ENCODE peak calls at places on chromosomes 4 and X, in seven cellular contexts. I is iPS-NIHi11, L is G401, K is MCF 10A, E is GM12865, O is neural crest cell, Y is T-cell. R is an unnamed sample.

GRCh38 chr4:158934996-158935669 is 166.3 kb downstream of the FNIP2 start:
- DNase-seq in I (no peak), Y (no peak), K (no peak), O (no peak), L (no peak), E (no peak), R (no peak)

GRCh38 chrX:75303795-75304194 is 29.9 kb downstream of the UPRT start:
- DNase-seq in I (no peak), L (no peak), K (no peak), Y (no peak), E (no peak), O (no peak), R (no peak)

GRCh38 chrX:67601771-67602170 is 58.0 kb downstream of the AR start:
- DNase-seq in Y (no peak), E (no peak), O (no peak), I (no peak), K (no peak), L (no peak), R (no peak)

GRCh38 chr4:109079177-109079576 is 223.3 kb downstream of the COL25A1 start:
- DNase-seq in O (no peak), L (no peak), K (peak; percentile 30), E (no peak), Y (no peak), I (no peak), R (no peak)

GRCh38 chrX:154596290-154596929 is 11.5 kb downstream of the CTAG1A start:
- DNase-seq in O (no peak), I (peak; percentile 72), L (no peak), Y (no peak), E (no peak), K (peak; percentile 69), R (no peak)

GRCh38 chrX:154542723-154543424 is 3.8 kb downstream of the G6PD start:
- DNase-seq in E (no peak), K (peak; percentile 55), I (no peak), L (peak; percentile 64), O (no peak), Y (no peak), R (peak; percentile 39)

GRCh38 chrX:72461288-72461687 is 111.4 kb downstream of the HDAC8 start:
- DNase-seq in L (no peak), O (no peak), Y (no peak), E (no peak), I (no peak), K (no peak), R (no peak)

GRCh38 chrX:130186645-130187044 is 14.9 kb downstream of the RAB33A start:
- DNase-seq in I (no peak), L (no peak), E (no peak), O (no peak), Y (no peak), K (no peak), R (no peak)

GRCh38 chr4:57109847-57110634 is at the start of gene IGFBP7:
- DNase-seq in L (no peak), Y (no peak), E (no peak), K (no peak), I (peak; percentile 80), O (peak; percentile 9), R (peak; percentile 12)

GRCh38 chr4:3204021-3204431 is 44.9 kb upstream of the MSANTD1 start:
- DNase-seq in E (no peak), L (no peak), K (no peak), O (no peak), I (no peak), Y (no peak), R (no peak)

GRCh38 chr4:182310316-182310715 is 67.1 kb downstream of the TENM3 start:
- DNase-seq in K (no peak), O (no peak), E (no peak), I (no peak), L (no peak), Y (no peak), R (no peak)

GRCh38 chrX:19332983-19333382 is 10.7 kb upstream of the PDHA1 start:
- DNase-seq in O (no peak), E (no peak), L (peak; percentile 69), K (no peak), I (no peak), Y (no peak), R (no peak)

GRCh38 chrX:116239944-116240391 is 69.4 kb downstream of the AGTR2 start:
- DNase-seq in Y (no peak), I (no peak), O (no peak), K (peak; percentile 64), E (no peak), L (no peak), R (no peak)

GRCh38 chrX:19846995-19847790 is 40.2 kb downstream of the SH3KBP1 start:
- DNase-seq in L (no peak), I (peak; percentile 17), Y (no peak), O (no peak), K (peak; percentile 66), E (peak; percentile 76), R (no peak)

GRCh38 chr4:89438102-89438831 is 130.7 kb upstream of the GPRIN3 start:
- DNase-seq in O (no peak), L (peak; percentile 35), K (peak; percentile 77), I (peak; percentile 40), E (peak; percentile 65), Y (peak; percentile 18), R (peak; percentile 42)

R was measured in B cell.